ENCODE peak calls at places on chromosomes 6 and 20, in four cellular contexts. One of them, this sample, is unnamed.
A peak's percentile ranks its signal among the peaks of the same experiment; 100 is the strongest.

GRCh38 chr20:50259705-50260479 is 69.3 kb downstream of the CEBPB start:
- DNase-seq in IMR-90: no peak
- DNase-seq in renal cortical epithelial cell: no peak
- DNase-seq in stimulated activated naive B cell treated with anti-CD40 and anti-IgM and Interleukin-4, amounts not matched to agents 10 μg/mL and 1 μg/mL and 100 μg/mL, for 72 hours: no peak
- DNase-seq in this sample: no peak

GRCh38 chr6:122459240-122459639 is 12.4 kb downstream of the SERINC1 start:
- DNase-seq in stimulated activated naive B cell treated with anti-CD40 and anti-IgM and Interleukin-4, amounts not matched to agents 10 μg/mL and 1 μg/mL and 100 μg/mL, for 72 hours: no peak
- DNase-seq in renal cortical epithelial cell: no peak
- DNase-seq in IMR-90: peak; percentile 22
- DNase-seq in this sample: no peak

GRCh38 chr6:119147101-119148053 is 68.9 kb upstream of the FAM184A start:
- DNase-seq in stimulated activated naive B cell treated with anti-CD40 and anti-IgM and Interleukin-4, amounts not matched to agents 10 μg/mL and 1 μg/mL and 100 μg/mL, for 72 hours: peak; percentile 45
- DNase-seq in renal cortical epithelial cell: peak; percentile 99
- DNase-seq in IMR-90: peak; percentile 98
- DNase-seq in this sample: peak; percentile 99

GRCh38 chr20:458766-459165 is 3.6 kb downstream of the TBC1D20 start:
- DNase-seq in IMR-90: no peak
- DNase-seq in stimulated activated naive B cell treated with anti-CD40 and anti-IgM and Interleukin-4, amounts not matched to agents 10 μg/mL and 1 μg/mL and 100 μg/mL, for 72 hours: no peak
- DNase-seq in renal cortical epithelial cell: no peak
- DNase-seq in this sample: no peak

GRCh38 chr20:62178316-62179161 is 4.3 kb upstream of the MTG2 start:
- DNase-seq in IMR-90: no peak
- DNase-seq in renal cortical epithelial cell: no peak
- DNase-seq in stimulated activated naive B cell treated with anti-CD40 and anti-IgM and Interleukin-4, amounts not matched to agents 10 μg/mL and 1 μg/mL and 100 μg/mL, for 72 hours: no peak
- DNase-seq in this sample: no peak

GRCh38 chr6:2854394-2854982 is 12.8 kb upstream of the SERPINB1 start:
- DNase-seq in renal cortical epithelial cell: no peak
- DNase-seq in IMR-90: peak; percentile 36
- DNase-seq in stimulated activated naive B cell treated with anti-CD40 and anti-IgM and Interleukin-4, amounts not matched to agents 10 μg/mL and 1 μg/mL and 100 μg/mL, for 72 hours: peak; percentile 54
- DNase-seq in this sample: no peak

GRCh38 chr6:112010328-112010727 is 43.6 kb upstream of the CCN6 start:
- DNase-seq in IMR-90: no peak
- DNase-seq in renal cortical epithelial cell: no peak
- DNase-seq in stimulated activated naive B cell treated with anti-CD40 and anti-IgM and Interleukin-4, amounts not matched to agents 10 μg/mL and 1 μg/mL and 100 μg/mL, for 72 hours: no peak
- DNase-seq in this sample: no peak

GRCh38 chr6:42526616-42527015 is 37.2 kb upstream of the UBR2 start:
- DNase-seq in IMR-90: no peak
- DNase-seq in stimulated activated naive B cell treated with anti-CD40 and anti-IgM and Interleukin-4, amounts not matched to agents 10 μg/mL and 1 μg/mL and 100 μg/mL, for 72 hours: no peak
- DNase-seq in renal cortical epithelial cell: no peak
- DNase-seq in this sample: no peak

GRCh38 chr6:139373154-139373927 is 1.1 kb downstream of the CITED2 start:
- DNase-seq in stimulated activated naive B cell treated with anti-CD40 and anti-IgM and Interleukin-4, amounts not matched to agents 10 μg/mL and 1 μg/mL and 100 μg/mL, for 72 hours: peak; percentile 74
- DNase-seq in IMR-90: peak; percentile 40
- DNase-seq in renal cortical epithelial cell: peak; percentile 12
- DNase-seq in this sample: peak; percentile 66

GRCh38 chr6:381742-382461 is 9.7 kb upstream of the IRF4 start:
- DNase-seq in IMR-90: no peak
- DNase-seq in renal cortical epithelial cell: no peak
- DNase-seq in stimulated activated naive B cell treated with anti-CD40 and anti-IgM and Interleukin-4, amounts not matched to agents 10 μg/mL and 1 μg/mL and 100 μg/mL, for 72 hours: no peak
- DNase-seq in this sample: no peak

GRCh38 chr6:161429921-161430490 is 156.1 kb upstream of the AGPAT4 start:
- DNase-seq in renal cortical epithelial cell: no peak
- DNase-seq in stimulated activated naive B cell treated with anti-CD40 and anti-IgM and Interleukin-4, amounts not matched to agents 10 μg/mL and 1 μg/mL and 100 μg/mL, for 72 hours: no peak
- DNase-seq in IMR-90: no peak
- DNase-seq in this sample: no peak

GRCh38 chr6:137823826-137824501 is 43.1 kb upstream of the TNFAIP3 start:
- DNase-seq in stimulated activated naive B cell treated with anti-CD40 and anti-IgM and Interleukin-4, amounts not matched to agents 10 μg/mL and 1 μg/mL and 100 μg/mL, for 72 hours: peak; percentile 67
- DNase-seq in IMR-90: peak; percentile 84
- DNase-seq in renal cortical epithelial cell: no peak
- DNase-seq in this sample: peak; percentile 69

GRCh38 chr20:46300281-46300680 is 8.0 kb downstream of the CDH22 start:
- DNase-seq in renal cortical epithelial cell: no peak
- DNase-seq in IMR-90: no peak
- DNase-seq in stimulated activated naive B cell treated with anti-CD40 and anti-IgM and Interleukin-4, amounts not matched to agents 10 μg/mL and 1 μg/mL and 100 μg/mL, for 72 hours: no peak
- DNase-seq in this sample: no peak

GRCh38 chr6:167089243-167090142 is 33.4 kb upstream of the CCR6 start:
- DNase-seq in stimulated activated naive B cell treated with anti-CD40 and anti-IgM and Interleukin-4, amounts not matched to agents 10 μg/mL and 1 μg/mL and 100 μg/mL, for 72 hours: no peak
- DNase-seq in renal cortical epithelial cell: no peak
- DNase-seq in IMR-90: no peak
- DNase-seq in this sample: no peak

This sample was measured in kidney tubule cell.